ENCODE peak calls at places on chromosomes 2 and 18, in nine cellular contexts. T is activated CD4-positive, CD25-positive, alpha-beta regulatory T cell treated with anti-CD3 and anti-CD28 coated beads, Interleukin-2, amount 50 U/mL, for 72 hours; R is foreskin fibroblast; N is left cardiac atrium; S is SW480; V is iris pigment epithelial cell; G is body of pancreas; A is AG10803; B is fibroblast of mammary gland. Q is an unnamed sample.

GRCh38 chr2:102033028-102033749 is 41.4 kb downstream of the IL1R2 start:
- DNase-seq in T (no peak), R (peak), N (peak), S (peak), V (peak), G (peak), A (peak), B (peak), Q (peak)

GRCh38 chr18:65659312-65659711 is 91.5 kb upstream of the CDH7 start:
- DNase-seq in T (no peak), R (peak), N (no peak), S (no peak), V (peak), G (no peak), A (no peak), B (no peak), Q (no peak)

GRCh38 chr2:24793752-24794477 is 690 bp downstream of the CENPO start:
- DNase-seq in T (peak), R (peak), N (no peak), S (peak), V (peak), G (no peak), A (no peak), B (peak), Q (peak)

GRCh38 chr18:26540041-26540628 is 8.2 kb downstream of the KCTD1 start:
- DNase-seq in T (no peak), R (peak), N (no peak), S (no peak), V (peak), G (no peak), A (peak), B (peak), Q (no peak)

GRCh38 chr18:55265130-55265675 is 305.9 kb upstream of the CCDC68 start:
- DNase-seq in T (no peak), R (no peak), N (no peak), S (no peak), V (no peak), G (no peak), A (no peak), B (no peak), Q (no peak)

GRCh38 chr2:102618452-102619413 is 620 bp upstream of the SLC9A2 start:
- DNase-seq in T (no peak), R (peak), N (peak), S (peak), V (peak), G (no peak), A (no peak), B (no peak), Q (peak)

GRCh38 chr2:150060341-150060740 is 427.1 kb downstream of the RND3 start:
- DNase-seq in T (no peak), R (no peak), N (no peak), S (no peak), V (no peak), G (no peak), A (peak), B (no peak), Q (no peak)

GRCh38 chr2:8872821-8873432 is 35.5 kb upstream of the KIDINS220 start:
- DNase-seq in T (no peak), R (peak), N (no peak), S (peak), V (peak), G (peak), A (peak), B (peak), Q (no peak)

GRCh38 chr2:152525277-152525838 is 190.4 kb downstream of the FMNL2 start:
- DNase-seq in T (no peak), R (peak), N (peak), S (peak), V (peak), G (peak), A (peak), B (peak), Q (peak)

GRCh38 chr2:30487603-30488002 is 40.6 kb downstream of the LCLAT1 start:
- DNase-seq in T (no peak), R (no peak), N (no peak), S (no peak), V (no peak), G (no peak), A (no peak), B (no peak), Q (no peak)

GRCh38 chr2:72603481-72603880 is 222.4 kb downstream of the EXOC6B start:
- DNase-seq in T (no peak), R (no peak), N (no peak), S (no peak), V (peak), G (no peak), A (no peak), B (no peak), Q (no peak)

GRCh38 chr2:11665028-11665427 is 5.0 kb downstream of the NTSR2 start:
- DNase-seq in T (no peak), R (no peak), N (no peak), S (no peak), V (no peak), G (no peak), A (no peak), B (no peak), Q (no peak)

GRCh38 chr2:122929347-122929746 is 1095.7 kb upstream of the CNTNAP5 start:
- DNase-seq in T (no peak), R (no peak), N (no peak), S (no peak), V (no peak), G (no peak), A (no peak), B (no peak), Q (no peak)

GRCh38 chr2:104944495-104944894 is 90.6 kb downstream of the POU3F3 start:
- DNase-seq in T (no peak), R (peak), N (no peak), S (peak), V (peak), G (peak), A (no peak), B (peak), Q (peak)

GRCh38 chr2:216478151-216478550 is 20.5 kb upstream of the RPL37A start:
- DNase-seq in T (no peak), R (peak), N (no peak), S (peak), V (peak), G (peak), A (peak), B (peak), Q (no peak)

GRCh38 chr2:128276878-128277675 is 41.6 kb downstream of the HS6ST1 start:
- DNase-seq in T (peak), R (no peak), N (peak), S (no peak), V (no peak), G (no peak), A (no peak), B (no peak), Q (peak)

GRCh38 chr2:210991107-210991506 is 434.7 kb downstream of the CPS1 start:
- DNase-seq in T (no peak), R (no peak), N (no peak), S (no peak), V (no peak), G (no peak), A (no peak), B (no peak), Q (no peak)

GRCh38 chr18:48949051-48949605 is 1.6 kb downstream of the SMAD7 start:
- DNase-seq in T (peak), R (no peak), N (peak), S (no peak), V (peak), G (no peak), A (no peak), B (no peak), Q (peak)

GRCh38 chr2:28276076-28276618 is 116.5 kb upstream of the FOSL2 start:
- DNase-seq in T (no peak), R (peak), N (no peak), S (peak), V (peak), G (no peak), A (peak), B (peak), Q (no peak)

GRCh38 chr2:45241061-45241561 is 231.9 kb upstream of the SIX2 start:
- DNase-seq in T (no peak), R (peak), N (no peak), S (no peak), V (peak), G (no peak), A (peak), B (peak), Q (no peak)

GRCh38 chr18:10476430-10476829 is 22.0 kb downstream of the APCDD1 start:
- DNase-seq in T (no peak), R (peak), N (no peak), S (no peak), V (no peak), G (no peak), A (peak), B (peak), Q (no peak)

GRCh38 chr2:74887445-74887951 is 53.6 kb downstream of the HK2 start:
- DNase-seq in T (no peak), R (peak), N (no peak), S (no peak), V (peak), G (no peak), A (peak), B (peak), Q (no peak)

GRCh38 chr2:16208921-16209320 is 268.6 kb downstream of the MYCN start:
- DNase-seq in T (no peak), R (no peak), N (no peak), S (no peak), V (no peak), G (no peak), A (no peak), B (no peak), Q (no peak)

GRCh38 chr2:56325661-56326345 is 142.0 kb downstream of the CCDC85A start:
- DNase-seq in T (no peak), R (no peak), N (no peak), S (no peak), V (no peak), G (no peak), A (no peak), B (no peak), Q (no peak)

GRCh38 chr2:3311601-3312000 is 66.0 kb downstream of the EIPR1 start:
- DNase-seq in T (no peak), R (no peak), N (no peak), S (no peak), V (no peak), G (no peak), A (no peak), B (no peak), Q (no peak)

GRCh38 chr18:59383831-59384230 is 24.8 kb upstream of the LMAN1 start:
- DNase-seq in T (no peak), R (no peak), N (no peak), S (no peak), V (no peak), G (no peak), A (no peak), B (no peak), Q (no peak)

GRCh38 chr2:144099746-144100438 is 420.0 kb downstream of the ZEB2 start:
- DNase-seq in T (no peak), R (peak), N (no peak), S (no peak), V (peak), G (no peak), A (peak), B (peak), Q (no peak)

GRCh38 chr2:68766378-68766845 is 31.8 kb downstream of the ARHGAP25 start:
- DNase-seq in T (peak), R (no peak), N (peak), S (no peak), V (peak), G (peak), A (peak), B (no peak), Q (peak)

GRCh38 chr2:100802076-100802475 is 17.9 kb upstream of the NPAS2 start:
- DNase-seq in T (no peak), R (no peak), N (no peak), S (peak), V (no peak), G (no peak), A (no peak), B (no peak), Q (no peak)

Q was measured in mucosa of descending colon.